ENCODE peak calls at places on chromosomes 13 and 19, in six cellular contexts. Y, X, M, W, T and P are unnamed samples.
A peak's percentile ranks its signal among the peaks of the same experiment; 100 is the strongest.

GRCh38 chr13:21333186-21333585 is 125.9 kb downstream of the ZDHHC20 start:
- DNase-seq in Y (no peak), X (no peak), M (no peak), W (no peak), T (no peak), P (no peak)

GRCh38 chr19:15427991-15428471 is 9.2 kb upstream of the AKAP8L start:
- DNase-seq in Y (no peak), X (no peak), M (no peak), W (no peak), T (no peak), P (no peak)

GRCh38 chr13:50244913-50245574 is 229.8 kb downstream of the KCNRG start:
- DNase-seq in Y (no peak), X (no peak), M (peak; percentile 91), W (no peak), T (no peak), P (peak; percentile 67)

GRCh38 chr13:95296326-95296939 is 4.8 kb downstream of the ABCC4 start:
- DNase-seq in Y (peak; percentile 77), X (peak; percentile 79), M (no peak), W (peak; percentile 42), T (no peak), P (no peak)

GRCh38 chr13:106507560-106508274 is 27.7 kb downstream of the EFNB2 start:
- DNase-seq in Y (no peak), X (no peak), M (peak; percentile 96), W (no peak), T (no peak), P (no peak)

GRCh38 chr13:109698779-109699178 is 87.6 kb downstream of the IRS2 start:
- DNase-seq in Y (no peak), X (no peak), M (no peak), W (no peak), T (no peak), P (no peak)

GRCh38 chr13:28659611-28659970 is 661 bp downstream of the POMP start:
- DNase-seq in Y (no peak), X (no peak), M (peak; percentile 37), W (no peak), T (no peak), P (no peak)

GRCh38 chr13:29509999-29510586 is 85.4 kb downstream of the SLC7A1 start:
- DNase-seq in Y (no peak), X (no peak), M (peak; percentile 58), W (no peak), T (no peak), P (no peak)

GRCh38 chr19:41353466-41354342 is at the start of gene TGFB1:
- DNase-seq in Y (peak; percentile 96), X (peak; percentile 90), M (peak; percentile 78), W (peak; percentile 63), T (peak; percentile 95), P (peak; percentile 91)

GRCh38 chr19:12946092-12946845 is 607 bp downstream of the RAD23A start:
- DNase-seq in Y (peak; percentile 73), X (peak; percentile 84), M (peak; percentile 83), W (peak; percentile 77), T (peak; percentile 88), P (no peak)

GRCh38 chr19:30078381-30078910 is 136.4 kb downstream of the URI1 start:
- DNase-seq in Y (no peak), X (no peak), M (no peak), W (no peak), T (peak; percentile 31), P (peak; percentile 31)

GRCh38 chr19:1618157-1619093 is 13.2 kb upstream of the UQCR11 start:
- DNase-seq in Y (peak; percentile 75), X (peak; percentile 61), M (no peak), W (no peak), T (no peak), P (no peak)

GRCh38 chr13:83274679-83275078 is 607.6 kb downstream of the SLITRK1 start:
- DNase-seq in Y (no peak), X (no peak), M (no peak), W (no peak), T (no peak), P (no peak)

GRCh38 chr13:23021921-23022320 is 158.9 kb upstream of the SGCG start:
- DNase-seq in Y (no peak), X (no peak), M (no peak), W (no peak), T (no peak), P (no peak)

GRCh38 chr13:38202730-38203129 is 146.9 kb upstream of the UFM1 start:
- DNase-seq in Y (no peak), X (no peak), M (no peak), W (no peak), T (no peak), P (no peak)

GRCh38 chr19:48629599-48630288 is 7.4 kb downstream of the DBP start:
- DNase-seq in Y (peak; percentile 93), X (peak; percentile 91), M (peak; percentile 56), W (no peak), T (peak; percentile 77), P (no peak)

GRCh38 chr19:12786149-12786870 is 5.0 kb upstream of the JUNB start:
- DNase-seq in Y (peak; percentile 82), X (peak; percentile 89), M (no peak), W (peak; percentile 57), T (peak; percentile 95), P (peak; percentile 98)

GRCh38 chr13:91907398-91907797 is 509.0 kb downstream of the GPC5 start:
- DNase-seq in Y (no peak), X (no peak), M (no peak), W (no peak), T (no peak), P (no peak)

GRCh38 chr13:113869263-113869662 is 5.4 kb upstream of the GAS6 start:
- DNase-seq in Y (no peak), X (no peak), M (no peak), W (no peak), T (no peak), P (no peak)

GRCh38 chr19:17202713-17203112 is 12.4 kb upstream of the USE1 start:
- DNase-seq in Y (no peak), X (no peak), M (no peak), W (no peak), T (no peak), P (no peak)

GRCh38 chr13:95920485-95920884 is 132.7 kb downstream of the UGGT2 start:
- DNase-seq in Y (no peak), X (no peak), M (no peak), W (no peak), T (no peak), P (no peak)

GRCh38 chr13:87661471-87661870 is 9.7 kb upstream of the SLITRK5 start:
- DNase-seq in Y (no peak), X (no peak), M (no peak), W (no peak), T (no peak), P (no peak)

DNA sequence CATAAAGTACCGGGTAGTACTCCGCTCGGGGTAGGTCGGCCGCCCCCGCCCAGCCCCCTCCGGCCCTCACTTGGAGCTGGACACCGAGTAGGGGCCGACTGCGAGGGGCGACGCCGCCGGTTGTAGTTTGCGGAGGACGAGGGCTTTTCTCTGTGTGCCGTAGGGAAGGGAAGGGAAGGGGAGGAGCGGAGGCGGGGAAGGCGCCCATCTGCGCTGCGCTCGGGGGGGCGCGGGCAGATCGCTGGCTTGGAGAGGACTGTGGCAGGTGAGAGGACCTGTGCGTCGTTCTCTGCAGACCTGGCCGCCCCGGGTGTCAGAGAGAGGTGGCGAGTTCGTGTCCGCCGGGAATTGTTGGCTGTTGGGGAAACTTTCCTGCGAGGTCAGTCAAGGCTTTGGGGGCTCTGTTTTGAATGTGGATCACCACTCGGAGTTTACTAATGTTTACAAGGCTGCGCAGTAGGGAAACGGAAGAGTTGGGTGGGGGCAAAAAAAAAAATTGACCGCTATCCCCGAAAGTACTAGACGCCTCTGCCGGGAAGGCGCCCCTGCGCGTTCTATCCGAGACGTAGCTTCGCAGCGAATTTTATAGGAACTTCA is 1.4 kb downstream of the ING1 start:
- DNase-seq in Y (peak; percentile 75), X (peak; percentile 78), M (peak; percentile 18), W (peak; percentile 29), T (peak; percentile 86), P (no peak)
- TF ChIP-seq CTCF in Y (no peak), X (no peak), M (peak; percentile 22), W (no peak), T (no peak), P (no peak)

DNA sequence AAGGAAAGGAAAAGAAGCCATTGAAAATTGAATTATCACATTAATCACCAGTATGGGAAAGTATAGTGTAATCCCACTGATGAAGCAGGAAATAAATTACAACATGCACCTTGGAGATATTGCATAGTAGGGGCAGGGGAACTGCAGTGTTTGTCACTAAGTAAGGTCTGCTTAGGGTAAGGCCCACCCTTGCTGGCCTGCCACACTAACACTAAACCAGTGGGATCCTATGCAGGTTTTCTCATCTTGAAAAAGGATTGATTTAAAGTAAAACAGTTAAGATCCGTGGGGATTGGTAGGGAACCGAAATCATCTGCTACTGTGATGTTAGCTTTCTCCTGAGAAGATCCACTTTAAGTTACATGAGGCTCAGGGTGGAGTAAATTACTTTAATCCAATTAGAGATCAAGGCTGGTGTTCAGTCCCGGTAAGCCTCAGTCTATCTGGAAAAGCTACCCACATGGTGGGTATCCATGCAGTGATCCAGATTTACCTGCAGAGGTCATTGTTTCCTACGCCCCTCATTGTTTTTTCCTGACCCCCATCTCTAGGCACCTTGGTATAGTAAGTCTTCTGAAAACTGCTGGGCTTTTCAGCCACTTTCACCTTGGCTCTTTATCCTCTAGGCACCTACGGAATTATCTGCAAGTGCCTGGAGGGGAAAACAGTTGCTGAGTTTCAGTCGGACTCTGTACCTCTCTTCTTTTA is 1014.9 kb upstream of the ATXN8OS start:
- DNase-seq in Y (no peak), X (no peak), M (no peak), W (no peak), T (no peak), P (no peak)
- TF ChIP-seq CTCF in Y (no peak), X (no peak), M (no peak), W (no peak), T (no peak), P (no peak)

GRCh38 chr13:99313473-99313872 is 6.3 kb upstream of the GPR183 start:
- DNase-seq in Y (no peak), X (no peak), M (no peak), W (no peak), T (no peak), P (no peak)
- TF ChIP-seq CTCF in Y (no peak), X (no peak), M (no peak), W (no peak), T (no peak), P (no peak)

GRCh38 chr19:34666200-34666957 is 10.6 kb downstream of the SCGB2B2 start:
- DNase-seq in Y (no peak), X (no peak), M (no peak), W (no peak), T (no peak), P (no peak)

GRCh38 chr19:34664168-34664567 is 12.8 kb downstream of the SCGB2B2 start:
- DNase-seq in Y (no peak), X (no peak), M (no peak), W (peak; percentile 50), T (no peak), P (no peak)

GRCh38 chr19:34664870-34665269 is 12.1 kb downstream of the SCGB2B2 start:
- DNase-seq in Y (no peak), X (no peak), M (no peak), W (no peak), T (no peak), P (no peak)

GRCh38 chr19:34661357-34661756 is 15.6 kb downstream of the SCGB2B2 start:
- DNase-seq in Y (no peak), X (no peak), M (no peak), W (no peak), T (no peak), P (no peak)

DNA sequence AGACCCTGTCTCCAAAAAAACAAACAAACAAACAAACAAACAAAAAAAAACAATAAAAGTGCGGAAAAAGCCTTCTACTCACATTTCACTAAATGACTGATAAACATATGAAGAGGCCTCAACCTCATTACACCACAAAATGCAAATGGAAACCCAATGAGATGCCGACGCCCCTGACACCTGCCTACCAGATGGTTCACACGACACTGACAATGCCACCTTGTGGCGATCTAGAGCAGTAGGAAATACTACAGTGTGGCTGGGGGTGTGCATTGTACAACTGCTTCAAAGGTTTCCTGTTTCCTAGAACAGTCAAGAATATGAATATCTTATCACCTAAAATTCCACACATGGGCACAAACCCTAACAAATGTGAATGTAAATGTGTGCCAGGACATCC is 14.0 kb downstream of the SCGB2B2 start:
- DNase-seq in Y (no peak), X (no peak), M (no peak), W (no peak), T (no peak), P (no peak)
- TF ChIP-seq CTCF in Y (no peak), X (no peak), M (peak; percentile 36), W (peak; percentile 27), T (no peak), P (peak; percentile 21)